ENCODE peak calls at places on chromosomes 6 and 20, in eight cellular contexts. X, T, Y, J, G, A, C and B are unnamed samples.

GRCh38 chr20:3874194-3874824 is 14.9 kb upstream of the PANK2 start:
- DNase-seq in X (no peak), T (no peak), Y (no peak), J (peak; percentile 32), G (no peak), A (no peak), C (no peak), B (no peak)

GRCh38 chr6:75130784-75131183 is 75.1 kb downstream of the COL12A1 start:
- DNase-seq in X (peak; percentile 91), T (no peak), Y (no peak), J (peak; percentile 85), G (no peak), A (no peak), C (no peak), B (no peak)

GRCh38 chr6:45514454-45514853 is 136.7 kb upstream of the SUPT3H start:
- DNase-seq in X (peak; percentile 84), T (peak; percentile 48), Y (no peak), J (peak; percentile 37), G (no peak), A (no peak), C (peak; percentile 59), B (peak; percentile 59)

GRCh38 chr20:32098786-32099185 is 10.7 kb upstream of the TM9SF4 start:
- DNase-seq in X (no peak), T (no peak), Y (peak; percentile 68), J (no peak), G (no peak), A (no peak), C (no peak), B (no peak)

GRCh38 chr6:136169356-136169755 is 80.8 kb downstream of the MTFR2 start:
- DNase-seq in X (no peak), T (no peak), Y (no peak), J (no peak), G (no peak), A (no peak), C (no peak), B (no peak)

GRCh38 chr6:73644941-73645591 is 8.7 kb downstream of the SLC17A5 start:
- DNase-seq in X (no peak), T (no peak), Y (no peak), J (peak; percentile 9), G (no peak), A (no peak), C (no peak), B (no peak)

GRCh38 chr6:47168176-47168575 is 126.0 kb upstream of the ADGRF1 start:
- DNase-seq in X (peak; percentile 99), T (peak; percentile 98), Y (no peak), J (peak; percentile 98), G (no peak), A (peak; percentile 31), C (no peak), B (peak; percentile 98)

GRCh38 chr20:361562-361961 is 14.7 kb downstream of the NRSN2 start:
- DNase-seq in X (no peak), T (peak; percentile 18), Y (no peak), J (no peak), G (no peak), A (no peak), C (no peak), B (peak; percentile 86)

GRCh38 chr6:108737594-108738546 is 110.4 kb upstream of the ARMC2 start:
- DNase-seq in X (peak; percentile 99), T (peak; percentile 78), Y (peak; percentile 93), J (peak; percentile 99), G (no peak), A (peak; percentile 91), C (no peak), B (peak; percentile 94)